ENCODE peak calls at places on chromosome 13, in six cellular contexts. M, G, W, H, N and D are unnamed samples.

GRCh38 chr13:23463631-23464030 is 30.1 kb upstream of the SACS start:
- DNase-seq in M (no peak), G (no peak), W (no peak), H (no peak), N (no peak), D (no peak)

GRCh38 chr13:79869326-79869725 is 388.4 kb downstream of the NDFIP2 start:
- DNase-seq in M (peak), G (peak), W (no peak), H (peak), N (no peak), D (no peak)

GRCh38 chr13:67230774-67231480 is 791 bp upstream of the PCDH9 start:
- DNase-seq in M (peak), G (peak), W (peak), H (peak), N (peak), D (peak)

GRCh38 chr13:100506600-100507422 is 81.8 kb downstream of the GGACT start:
- DNase-seq in M (no peak), G (no peak), W (no peak), H (no peak), N (no peak), D (no peak)

GRCh38 chr13:46926856-46927625 is 30.2 kb upstream of the HTR2A start:
- DNase-seq in M (peak), G (no peak), W (no peak), H (no peak), N (no peak), D (no peak)

GRCh38 chr13:110374644-110375370 is 67.7 kb downstream of the COL4A2 start:
- DNase-seq in M (no peak), G (no peak), W (no peak), H (no peak), N (no peak), D (no peak)

GRCh38 chr13:24923305-24923640 is 159.3 kb downstream of the RNF17 start:
- DNase-seq in M (peak), G (no peak), W (peak), H (peak), N (peak), D (peak)

GRCh38 chr13:50366488-50367174 is 351.4 kb downstream of the KCNRG start:
- DNase-seq in M (no peak), G (no peak), W (peak), H (no peak), N (peak), D (peak)

GRCh38 chr13:45392811-45393210 is 25.4 kb downstream of the SLC25A30 start:
- DNase-seq in M (no peak), G (no peak), W (no peak), H (no peak), N (no peak), D (no peak)

GRCh38 chr13:45391926-45392325 is 26.2 kb downstream of the SLC25A30 start:
- DNase-seq in M (no peak), G (no peak), W (no peak), H (no peak), N (no peak), D (no peak)

GRCh38 chr13:45398862-45399261 is 19.3 kb downstream of the SLC25A30 start:
- DNase-seq in M (no peak), G (no peak), W (no peak), H (no peak), N (no peak), D (peak)

GRCh38 chr13:45396548-45397095 is 21.6 kb downstream of the SLC25A30 start:
- DNase-seq in M (no peak), G (no peak), W (no peak), H (no peak), N (no peak), D (no peak)

DNA sequence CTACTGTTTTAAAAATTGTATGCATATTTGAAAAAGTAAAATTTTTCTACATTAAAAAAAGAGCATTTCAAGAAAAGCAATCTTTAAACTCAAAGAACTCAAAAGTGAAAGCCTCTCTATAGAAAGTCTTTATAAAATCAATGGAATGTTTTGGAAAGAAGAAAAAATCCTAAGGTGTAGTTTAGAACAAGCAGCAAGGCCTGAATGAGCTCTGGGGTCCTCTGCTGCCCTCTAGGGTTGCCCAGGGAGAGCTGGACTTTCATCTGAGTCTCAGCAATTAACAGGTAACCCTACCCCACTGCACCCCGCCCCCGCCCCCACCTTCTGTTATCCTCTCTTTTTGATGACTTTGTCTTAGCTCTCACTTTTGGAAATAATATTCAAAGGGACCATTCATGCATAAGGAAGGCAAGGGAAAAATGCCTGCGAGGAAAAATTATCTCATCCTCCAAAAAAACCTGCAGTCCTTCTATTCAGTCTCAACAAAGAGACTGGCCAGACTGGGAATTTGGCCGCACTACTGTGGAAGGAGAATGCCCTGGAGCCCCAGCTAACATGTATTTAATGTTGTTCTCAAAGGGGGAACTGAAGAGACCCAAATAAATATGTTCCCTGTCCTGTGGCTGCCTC is 24.1 kb downstream of the SLC25A30 start:
- DNase-seq in M (peak), G (peak), W (peak), H (peak), N (peak), D (peak)
- TF ChIP-seq CTCF in M (peak), G (peak), W (peak), H (peak), N (peak), D (peak)

DNA sequence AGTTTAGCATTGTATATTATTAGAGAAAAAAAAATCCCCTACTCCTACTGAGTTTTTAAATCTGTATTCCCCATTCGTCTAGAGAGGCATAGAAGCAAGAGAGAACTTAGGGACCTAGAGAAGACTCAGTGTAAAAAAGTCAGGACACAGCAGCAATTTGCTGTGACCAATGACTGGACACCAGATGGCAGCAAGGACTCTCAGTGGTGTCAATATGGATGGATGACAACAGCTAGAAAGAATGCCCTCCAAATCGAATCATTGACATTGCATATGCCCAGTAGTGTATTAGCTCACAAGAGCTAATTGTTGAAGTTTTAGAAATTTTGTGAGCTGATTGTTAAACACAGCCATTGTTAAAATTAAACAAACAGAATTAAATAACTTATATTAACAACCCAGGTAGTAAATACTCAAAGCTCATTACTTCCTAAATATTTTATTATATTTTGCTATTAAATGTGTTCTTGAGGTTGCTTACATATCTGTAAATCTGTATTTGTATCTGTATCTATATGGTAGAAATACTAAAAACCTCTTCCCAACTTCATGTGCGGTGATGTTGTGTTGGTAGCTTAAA is 43.9 kb downstream of the SIAH3 start:
- DNase-seq in M (peak), G (peak), W (peak), H (peak), N (peak), D (peak)
- TF ChIP-seq CTCF in M (peak), G (peak), W (peak), H (peak), N (peak), D (peak)

GRCh38 chr13:33285420-33286124 is at the start of gene STARD13:
- DNase-seq in M (peak), G (peak), W (peak), H (peak), N (peak), D (peak)
- TF ChIP-seq CTCF in M (peak), G (no peak), W (no peak), H (peak), N (no peak), D (no peak)

DNA sequence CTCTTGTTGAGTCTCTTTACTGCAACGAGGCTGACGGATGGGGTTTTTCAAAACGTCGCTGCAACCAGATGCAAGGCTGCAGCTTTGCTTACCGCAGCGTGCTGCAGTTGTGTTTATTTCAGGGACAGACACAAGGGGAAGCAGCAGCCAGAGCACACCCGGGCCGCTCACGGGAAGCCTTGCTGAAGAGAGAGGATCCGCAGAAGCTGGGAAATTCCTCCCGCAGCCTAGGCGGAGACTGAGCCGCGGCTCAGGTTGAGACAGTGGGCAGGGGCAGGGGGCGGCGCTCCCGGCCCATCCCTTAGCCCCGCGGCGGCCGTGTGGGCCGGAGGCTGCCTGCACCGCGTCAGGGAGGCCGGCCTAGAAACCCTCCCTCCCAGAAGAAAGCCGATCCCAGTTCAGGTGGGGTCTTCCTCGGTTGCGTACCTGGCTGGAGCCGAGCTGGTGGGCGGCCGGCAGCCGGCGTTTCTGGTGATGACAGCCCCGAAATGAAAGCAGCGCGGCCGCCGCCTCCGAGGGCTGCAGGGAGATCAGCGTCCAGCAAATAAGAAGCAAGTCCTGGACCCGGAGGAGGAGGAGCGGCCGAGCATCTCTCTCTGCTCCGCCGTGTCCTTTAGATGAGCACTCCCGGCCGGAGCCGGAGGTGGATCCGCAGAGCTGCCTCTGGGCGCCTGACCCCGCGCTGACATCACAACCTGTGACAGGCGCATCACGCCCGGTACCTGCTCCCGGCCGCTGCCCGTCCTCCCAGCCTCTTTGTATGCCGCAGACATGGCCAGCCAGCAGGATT is at the start of gene FRY:
- DNase-seq in M (peak), G (peak), W (peak), H (peak), N (peak), D (peak)
- TF ChIP-seq CTCF in M (peak), G (no peak), W (no peak), H (no peak), N (no peak), D (no peak)

GRCh38 chr13:30551194-30551593 is 66.5 kb upstream of the USPL1 start:
- DNase-seq in M (peak), G (peak), W (peak), H (peak), N (peak), D (no peak)
- TF ChIP-seq CTCF in M (peak), G (peak), W (peak), H (peak), N (peak), D (peak)

DNA sequence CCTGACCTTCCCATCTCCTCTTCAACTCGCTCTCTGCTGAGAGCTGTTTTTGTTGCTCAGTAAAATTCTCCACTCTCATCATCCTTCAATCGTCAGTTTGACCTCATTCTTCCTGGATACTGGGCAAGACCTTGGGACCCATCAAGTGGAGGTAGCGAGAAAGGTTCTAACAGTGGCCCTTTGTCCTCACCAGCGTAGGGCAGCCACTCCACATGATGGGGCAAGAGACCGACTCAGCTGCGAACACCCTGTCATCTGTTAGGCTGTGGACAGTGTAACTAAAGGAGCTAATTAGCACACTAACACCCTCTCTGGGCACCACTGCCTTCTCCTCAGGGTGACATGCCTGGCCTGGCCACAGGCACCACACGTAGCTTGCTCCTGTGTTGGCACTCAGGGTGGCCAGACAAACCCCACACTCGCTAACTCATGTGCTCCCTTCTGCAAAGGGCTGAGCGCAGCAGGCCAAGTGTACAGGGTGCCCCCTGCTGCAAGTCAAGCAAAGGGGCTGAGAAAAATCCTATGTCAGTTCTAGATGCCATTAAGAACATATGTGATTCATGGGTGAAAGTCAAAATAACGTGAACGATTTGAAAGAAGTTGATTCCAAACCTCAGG is 1216.0 kb downstream of the SLITRK5 start:
- DNase-seq in M (no peak), G (peak), W (no peak), H (no peak), N (peak), D (no peak)
- TF ChIP-seq CTCF in M (no peak), G (peak), W (peak), H (no peak), N (no peak), D (no peak)

DNA sequence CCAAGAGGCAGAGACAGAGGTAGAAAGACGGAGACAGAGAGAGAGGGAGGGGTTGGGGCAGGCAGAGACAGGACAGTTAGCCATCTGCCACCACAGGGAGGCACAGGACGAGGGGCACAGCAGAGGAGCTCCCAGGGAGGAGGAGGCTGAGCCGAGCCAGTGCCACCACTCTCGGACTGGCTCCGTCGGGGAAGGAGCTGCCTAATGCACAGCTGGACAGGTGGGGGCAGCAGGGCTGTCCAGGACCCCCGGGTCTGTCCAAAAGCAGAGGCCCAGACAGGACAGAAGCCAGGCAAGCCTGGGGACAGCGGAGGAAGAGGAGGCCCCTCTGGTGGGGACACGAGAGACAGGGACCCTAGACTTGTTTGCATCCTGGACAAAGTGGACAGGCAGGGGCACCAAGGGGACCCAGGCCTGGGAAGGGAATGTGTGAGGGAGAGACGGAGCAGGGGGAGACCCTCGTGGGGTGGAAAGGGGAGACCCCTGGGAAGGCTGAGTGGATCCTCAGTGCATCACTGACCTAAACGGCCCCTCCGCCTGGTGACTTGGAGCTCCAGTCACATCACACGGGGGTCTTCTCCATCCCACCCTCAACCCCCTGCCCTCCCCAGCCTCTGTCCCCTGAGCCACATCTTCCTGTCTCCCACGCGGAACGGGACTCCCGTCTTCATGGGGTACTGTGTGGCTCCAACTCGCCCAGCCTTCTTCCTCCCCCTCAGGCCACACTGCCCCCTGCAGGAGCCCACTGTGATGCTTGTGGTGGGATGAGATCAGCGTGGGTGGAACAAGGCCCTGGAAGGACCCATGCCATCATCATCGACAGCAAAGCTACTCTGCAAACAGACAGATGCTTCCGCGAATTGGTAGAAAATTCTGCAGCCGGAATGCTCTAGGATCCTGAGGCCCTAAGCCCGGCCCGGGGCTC is 889 bp downstream of the F10 start:
- DNase-seq in M (no peak), G (peak), W (no peak), H (peak), N (peak), D (no peak)
- TF ChIP-seq CTCF in M (peak), G (peak), W (peak), H (no peak), N (peak), D (peak)

GRCh38 chr13:48542581-48543341 is 9.9 kb upstream of the RCBTB2 start:
- DNase-seq in M (peak), G (peak), W (no peak), H (peak), N (peak), D (no peak)
- TF ChIP-seq CTCF in M (peak), G (no peak), W (no peak), H (no peak), N (no peak), D (no peak)

DNA sequence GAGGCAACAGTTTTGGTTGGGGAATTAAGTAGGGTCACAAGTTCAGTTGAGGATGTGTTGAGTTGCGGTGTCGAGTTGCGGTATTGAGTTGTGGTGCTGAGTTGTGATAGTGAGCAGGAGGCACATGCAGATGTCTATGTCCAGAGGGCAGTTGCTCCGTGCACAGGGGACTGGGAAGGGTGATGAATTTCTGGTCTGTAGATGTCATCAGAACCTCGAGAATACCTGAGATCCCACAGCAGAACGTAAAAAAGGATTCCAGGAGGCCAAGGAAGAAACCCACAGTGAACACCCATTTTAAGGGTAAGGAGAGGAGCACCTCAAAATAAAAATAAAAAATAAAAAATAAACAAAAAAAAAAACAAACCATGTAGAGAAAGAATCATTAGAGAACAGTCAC is 354.4 kb upstream of the ARGLU1 start:
- DNase-seq in M (no peak), G (no peak), W (no peak), H (no peak), N (no peak), D (no peak)
- TF ChIP-seq CTCF in M (no peak), G (no peak), W (no peak), H (no peak), N (no peak), D (no peak)

GRCh38 chr13:70178346-70178745 is 70.1 kb upstream of the KLHL1 start:
- DNase-seq in M (no peak), G (no peak), W (no peak), H (no peak), N (no peak), D (no peak)
- TF ChIP-seq CTCF in M (no peak), G (no peak), W (no peak), H (no peak), N (no peak), D (no peak)